ENCODE peak calls at places on chromosomes 3 and 15, in five cellular contexts. One of them, this sample, is unnamed.

GRCh38 chr15:82641129-82641798 is 5.9 kb downstream of the CPEB1 start:
- DNase-seq in mucosa of gallbladder: no peak
- DNase-seq in epithelial cell of proximal tubule: no peak
- DNase-seq in activated gamma-delta T cell treated with Interleukin-2 at 50 U/mL for 16 hours: no peak
- DNase-seq in erythroblast: no peak
- DNase-seq in this sample: no peak

GRCh38 chr3:126540342-126540849 is 16.4 kb downstream of the CHST13 start:
- DNase-seq in erythroblast: peak
- DNase-seq in mucosa of gallbladder: peak
- DNase-seq in epithelial cell of proximal tubule: peak
- DNase-seq in activated gamma-delta T cell treated with Interleukin-2 at 50 U/mL for 16 hours: no peak
- DNase-seq in this sample: peak

GRCh38 chr15:70710714-70711113 is 52.6 kb downstream of the UACA start:
- DNase-seq in erythroblast: no peak
- DNase-seq in activated gamma-delta T cell treated with Interleukin-2 at 50 U/mL for 16 hours: no peak
- DNase-seq in epithelial cell of proximal tubule: no peak
- DNase-seq in mucosa of gallbladder: no peak
- DNase-seq in this sample: no peak

GRCh38 chr15:53434174-53434678 is 325.2 kb downstream of the WDR72 start:
- DNase-seq in epithelial cell of proximal tubule: no peak
- DNase-seq in mucosa of gallbladder: no peak
- DNase-seq in activated gamma-delta T cell treated with Interleukin-2 at 50 U/mL for 16 hours: no peak
- DNase-seq in erythroblast: no peak
- DNase-seq in this sample: no peak

GRCh38 chr3:24377218-24377993 is 117.2 kb downstream of the THRB start:
- DNase-seq in erythroblast: no peak
- DNase-seq in epithelial cell of proximal tubule: no peak
- DNase-seq in activated gamma-delta T cell treated with Interleukin-2 at 50 U/mL for 16 hours: no peak
- DNase-seq in mucosa of gallbladder: no peak
- DNase-seq in this sample: no peak

GRCh38 chr15:38671003-38671382 is 106.4 kb upstream of the RASGRP1 start:
- DNase-seq in activated gamma-delta T cell treated with Interleukin-2 at 50 U/mL for 16 hours: no peak
- DNase-seq in epithelial cell of proximal tubule: no peak
- DNase-seq in erythroblast: no peak
- DNase-seq in mucosa of gallbladder: no peak
- DNase-seq in this sample: no peak

GRCh38 chr3:39707314-39707909 is 102.0 kb upstream of the MYRIP start:
- DNase-seq in epithelial cell of proximal tubule: no peak
- DNase-seq in activated gamma-delta T cell treated with Interleukin-2 at 50 U/mL for 16 hours: no peak
- DNase-seq in erythroblast: peak
- DNase-seq in mucosa of gallbladder: no peak
- DNase-seq in this sample: peak

GRCh38 chr15:41944313-41944940 is 27.9 kb downstream of the EHD4 start:
- DNase-seq in epithelial cell of proximal tubule: peak
- DNase-seq in erythroblast: no peak
- DNase-seq in mucosa of gallbladder: no peak
- DNase-seq in activated gamma-delta T cell treated with Interleukin-2 at 50 U/mL for 16 hours: no peak
- DNase-seq in this sample: peak

GRCh38 chr3:153129426-153129825 is 32.6 kb upstream of the RAP2B start:
- DNase-seq in activated gamma-delta T cell treated with Interleukin-2 at 50 U/mL for 16 hours: no peak
- DNase-seq in epithelial cell of proximal tubule: no peak
- DNase-seq in mucosa of gallbladder: no peak
- DNase-seq in erythroblast: no peak
- DNase-seq in this sample: no peak

GRCh38 chr15:70376929-70377691 is 279.4 kb upstream of the TLE3 start:
- DNase-seq in mucosa of gallbladder: peak
- DNase-seq in epithelial cell of proximal tubule: no peak
- DNase-seq in erythroblast: peak
- DNase-seq in activated gamma-delta T cell treated with Interleukin-2 at 50 U/mL for 16 hours: no peak
- DNase-seq in this sample: peak